ENCODE peak calls at places on chromosomes 4 and X, in five cellular contexts. Q is psoas muscle, W is tibial artery, A is fibroblast of villous mesenchyme, G is uterus. F is an unnamed sample.

GRCh38 chr4:140309124-140309870 is 64.1 kb upstream of the SCOC start:
- DNase-seq in Q (no peak), W (no peak), A (peak; percentile 19), G (no peak), F (peak; percentile 54)

GRCh38 chr4:130825283-130825682 is 1729.3 kb downstream of the C4orf33 start:
- DNase-seq in Q (no peak), W (no peak), A (no peak), G (no peak), F (no peak)

GRCh38 chrX:152989292-152989658 is 4.6 kb downstream of the PNMA5 start:
- DNase-seq in Q (no peak), W (no peak), A (peak; percentile 10), G (no peak), F (peak; percentile 45)

GRCh38 chr4:39626261-39626660 is 12.4 kb downstream of the SMIM14 start:
- DNase-seq in Q (no peak), W (no peak), A (no peak), G (no peak), F (no peak)

GRCh38 chrX:56232221-56233082 is at the start of gene KLF8:
- DNase-seq in Q (peak; percentile 70), W (peak; percentile 84), A (no peak), G (peak; percentile 58), F (no peak)

GRCh38 chr4:110170861-110171260 is 27.6 kb downstream of the ELOVL6 start:
- DNase-seq in Q (no peak), W (no peak), A (no peak), G (no peak), F (no peak)

GRCh38 chr4:23966720-23967119 is 76.9 kb upstream of the PPARGC1A start:
- DNase-seq in Q (no peak), W (no peak), A (no peak), G (no peak), F (peak; percentile 38)

GRCh38 chr4:101599620-101600019 is 190.9 kb upstream of the BANK1 start:
- DNase-seq in Q (no peak), W (no peak), A (peak; percentile 58), G (no peak), F (peak; percentile 70)

GRCh38 chr4:41600243-41600642 is 62.3 kb downstream of the LIMCH1 start:
- DNase-seq in Q (no peak), W (no peak), A (no peak), G (no peak), F (no peak)

GRCh38 chr4:8706221-8707044 is 113.9 kb downstream of the CPZ start:
- DNase-seq in Q (peak; percentile 7), W (peak; percentile 53), A (no peak), G (no peak), F (no peak)

GRCh38 chrX:153970398-153971123 is 1.1 kb downstream of the HCFC1 start:
- DNase-seq in Q (peak; percentile 78), W (peak; percentile 78), A (peak; percentile 77), G (peak; percentile 56), F (peak; percentile 85)

GRCh38 chr4:113587156-113587555 is 174.4 kb downstream of the CAMK2D start:
- DNase-seq in Q (no peak), W (no peak), A (no peak), G (no peak), F (no peak)

GRCh38 chr4:99633772-99634171 is 23.9 kb downstream of the C4orf54 start:
- DNase-seq in Q (peak; percentile 60), W (no peak), A (no peak), G (no peak), F (no peak)

GRCh38 chr4:154485127-154485773 is 6.3 kb downstream of the DCHS2 start:
- DNase-seq in Q (no peak), W (no peak), A (no peak), G (no peak), F (no peak)

GRCh38 chr4:2935762-2936743 is 27.2 kb downstream of the NOP14 start:
- DNase-seq in Q (peak; percentile 50), W (peak; percentile 51), A (peak; percentile 87), G (peak; percentile 15), F (peak; percentile 58)

GRCh38 chrX:45788941-45789348 is 588.3 kb upstream of the DIPK2B start:
- DNase-seq in Q (peak; percentile 71), W (no peak), A (no peak), G (no peak), F (no peak)
- H3K4me3 ChIP-seq in Q (no peak overlapping the region), W (no peak overlapping the region), A (no peak overlapping the region), G (no peak overlapping the region), F (peak overlapping the region; percentile 14)

GRCh38 chr4:150586162-150586561 is 4.2 kb downstream of the MAB21L2 start:
- DNase-seq in Q (no peak), W (no peak), A (no peak), G (no peak), F (no peak)
- H3K4me3 ChIP-seq in Q (no peak overlapping the region), W (no peak overlapping the region), A (no peak overlapping the region), G (no peak overlapping the region), F (no peak overlapping the region)

GRCh38 chr4:103720661-103721060 is 876 bp upstream of the TACR3 start:
- DNase-seq in Q (no peak), W (no peak), A (no peak), G (no peak), F (no peak)
- H3K4me3 ChIP-seq in Q (no peak overlapping the region), W (no peak overlapping the region), A (no peak overlapping the region), G (no peak overlapping the region), F (no peak overlapping the region)

DNA sequence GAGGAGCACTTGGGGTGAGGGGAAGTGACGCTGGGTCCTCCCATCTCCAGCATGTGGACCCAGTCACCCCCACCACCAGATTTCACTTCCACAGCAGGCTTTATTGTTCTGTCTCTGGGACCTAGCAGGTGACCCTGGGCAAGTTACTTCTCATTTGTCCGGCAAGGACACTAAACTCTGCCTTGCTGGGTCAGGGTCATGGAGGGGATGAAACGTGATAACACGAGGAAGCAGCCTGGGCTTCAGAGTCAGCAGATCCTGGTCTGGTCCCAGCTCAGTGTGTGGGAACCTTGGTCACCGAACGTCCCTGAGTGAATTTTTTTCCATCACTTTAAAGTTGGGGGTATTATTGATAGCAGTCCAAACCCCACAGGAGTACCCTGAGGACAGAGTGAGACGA is 3.9 kb downstream of the UBA1 start:
- DNase-seq in Q (peak; percentile 31), W (no peak), A (no peak), G (no peak), F (no peak)
- H3K4me3 ChIP-seq in Q (peak overlapping the region; percentile 83), W (no peak overlapping the region), A (no peak overlapping the region), G (no peak overlapping the region), F (no peak overlapping the region)

GRCh38 chr4:56410247-56410646 is 23.0 kb upstream of the AASDH start:
- DNase-seq in Q (no peak), W (no peak), A (peak; percentile 96), G (peak; percentile 50), F (peak; percentile 99)
- H3K4me3 ChIP-seq in Q (peak overlapping the region; percentile 35), W (peak overlapping the region; percentile 37), A (peak overlapping the region; percentile 41), G (peak overlapping the region; percentile 12), F (peak overlapping the region; percentile 42)

GRCh38 chr4:54032558-54033135 is 31.8 kb downstream of the CHIC2 start:
- DNase-seq in Q (no peak), W (no peak), A (no peak), G (no peak), F (no peak)
- H3K4me3 ChIP-seq in Q (no peak overlapping the region), W (no peak overlapping the region), A (no peak overlapping the region), G (no peak overlapping the region), F (no peak overlapping the region)

DNA sequence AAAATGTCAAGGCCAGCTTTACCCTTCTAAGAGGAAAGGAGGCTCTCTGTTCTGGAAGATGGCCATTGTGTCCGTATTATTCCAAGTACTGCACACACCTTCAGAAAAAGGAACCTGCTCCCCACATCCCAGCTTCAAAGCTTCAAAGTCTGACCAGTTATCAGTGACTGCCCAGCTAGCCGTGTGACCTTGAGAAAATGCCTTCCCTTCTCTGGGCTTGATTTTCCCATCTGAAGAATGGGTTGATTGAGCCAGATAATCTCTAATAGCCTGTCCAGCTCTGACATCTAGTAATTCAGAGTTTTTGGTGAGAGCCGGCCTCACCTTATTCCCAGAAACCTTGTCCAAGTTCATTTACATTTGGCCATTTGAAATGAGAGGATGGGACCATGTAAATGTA is 3.0 kb downstream of the LONRF3 start:
- DNase-seq in Q (no peak), W (no peak), A (no peak), G (no peak), F (no peak)
- H3K4me3 ChIP-seq in Q (peak overlapping the region; percentile 85), W (no peak overlapping the region), A (no peak overlapping the region), G (no peak overlapping the region), F (no peak overlapping the region)

DNA sequence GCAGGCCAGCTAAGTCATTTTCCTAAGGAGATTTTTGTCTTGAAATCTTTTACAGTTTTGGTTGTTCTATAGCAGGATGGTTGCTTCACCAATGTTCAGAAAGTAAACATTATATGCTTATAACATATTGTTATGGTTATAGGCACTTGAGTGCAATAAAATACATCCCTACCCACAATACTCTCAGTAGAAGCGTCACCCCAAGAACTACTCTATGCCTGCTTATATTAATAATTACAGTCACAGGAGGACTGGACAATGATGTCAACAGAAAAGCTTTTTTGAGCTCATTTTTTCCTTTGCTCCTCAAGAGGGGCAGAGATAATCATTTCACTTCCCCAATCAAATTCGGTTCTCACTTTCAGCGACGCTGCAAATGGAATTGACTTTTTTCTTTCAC is 25.1 kb upstream of the SGMS2 start:
- DNase-seq in Q (no peak), W (no peak), A (no peak), G (no peak), F (no peak)
- H3K4me3 ChIP-seq in Q (peak overlapping the region; percentile 16), W (no peak overlapping the region), A (no peak overlapping the region), G (no peak overlapping the region), F (no peak overlapping the region)

F was measured in choroid plexus epithelial cell.